ENCODE peak calls at places on chromosomes 12 and 14, in six cellular contexts. B, T, X, D, K and H are unnamed samples.
A peak's percentile ranks its signal among the peaks of the same experiment; 100 is the strongest.

GRCh38 chr14:57486767-57487379 is 6.8 kb downstream of the CCDC198 start:
- DNase-seq in T (no peak), B (peak; percentile 22), X (no peak), D (peak; percentile 58), K (no peak), H (no peak)

GRCh38 chr12:81797100-81797499 is 38.0 kb upstream of the PPFIA2 start:
- DNase-seq in K (no peak), X (no peak), B (no peak), T (no peak), D (peak; percentile 25), H (no peak)

GRCh38 chr14:76887196-76887595 is 61.0 kb downstream of the LRRC74A start:
- DNase-seq in X (no peak), K (no peak), B (no peak), D (peak; percentile 18), T (no peak), H (no peak)

GRCh38 chr12:1083888-1084262 is 92.9 kb downstream of the ERC1 start:
- DNase-seq in T (peak; percentile 65), X (no peak), B (no peak), D (peak; percentile 84), K (no peak), H (no peak)

GRCh38 chr14:89041245-89041585 is 216.8 kb downstream of the TTC8 start:
- DNase-seq in K (no peak), B (no peak), T (peak; percentile 22), X (no peak), D (no peak), H (no peak)

GRCh38 chr14:80425686-80426085 is 214.4 kb upstream of the DIO2 start:
- DNase-seq in B (no peak), T (no peak), K (no peak), D (peak; percentile 94), X (no peak), H (no peak)

GRCh38 chr12:104312654-104313053 is 9.1 kb downstream of the EID3 start:
- DNase-seq in K (no peak), B (no peak), D (no peak), T (no peak), X (no peak), H (no peak)

GRCh38 chr14:20477211-20477876 is 8.1 kb downstream of the PNP start:
- DNase-seq in K (no peak), B (no peak), D (peak; percentile 85), X (no peak), T (no peak), H (no peak)

GRCh38 chr14:46018846-46019420 is 632.6 kb downstream of the RPL10L start:
- DNase-seq in X (no peak), D (no peak), K (no peak), T (no peak), B (no peak), H (no peak)

GRCh38 chr14:100032749-100033148 is 32.5 kb upstream of the EVL start:
- DNase-seq in D (no peak), T (no peak), B (no peak), K (no peak), X (no peak), H (no peak)

GRCh38 chr14:64467131-64467530 is 1.8 kb downstream of the AKAP5 start:
- DNase-seq in X (no peak), K (no peak), B (no peak), D (no peak), T (no peak), H (no peak)

GRCh38 chr12:90152897-90153624 is 444.4 kb upstream of the ATP2B1 start:
- DNase-seq in K (no peak), T (no peak), D (no peak), X (no peak), B (no peak), H (no peak)
- TF ChIP-seq CTCF in K (no peak), T (no peak), D (no peak), X (no peak), B (no peak), H (no peak)

GRCh38 chr12:78674311-78675085 is 190.1 kb upstream of the SYT1 start:
- DNase-seq in B (no peak), D (peak; percentile 26), X (no peak), T (no peak), K (no peak), H (no peak)

GRCh38 chr12:78666584-78666983 is 198.0 kb upstream of the SYT1 start:
- DNase-seq in B (no peak), D (no peak), T (no peak), K (no peak), X (no peak), H (no peak)

GRCh38 chr12:78671295-78671694 is 193.3 kb upstream of the SYT1 start:
- DNase-seq in B (no peak), X (no peak), D (peak; percentile 88), T (no peak), K (no peak), H (no peak)

GRCh38 chr12:78672033-78672432 is 192.5 kb upstream of the SYT1 start:
- DNase-seq in K (no peak), B (no peak), T (no peak), D (no peak), X (no peak), H (no peak)
- TF ChIP-seq CTCF in K (no peak), B (no peak), T (no peak), D (no peak), X (no peak), H (no peak)

GRCh38 chr12:2672863-2673262 is 121.9 kb upstream of the FKBP4 start:
- DNase-seq in X (no peak), B (no peak), D (no peak), T (no peak), K (peak; percentile 65), H (no peak)

GRCh38 chr12:2678416-2678815 is 116.4 kb upstream of the FKBP4 start:
- DNase-seq in K (peak; percentile 68), T (no peak), D (no peak), B (no peak), X (no peak), H (no peak)

GRCh38 chr12:2677142-2677880 is 117.5 kb upstream of the FKBP4 start:
- DNase-seq in K (peak; percentile 81), X (no peak), T (no peak), D (no peak), B (no peak), H (no peak)

GRCh38 chr12:2675776-2676175 is 119.0 kb upstream of the FKBP4 start:
- DNase-seq in D (no peak), K (peak; percentile 77), X (no peak), B (no peak), T (no peak), H (no peak)

DNA sequence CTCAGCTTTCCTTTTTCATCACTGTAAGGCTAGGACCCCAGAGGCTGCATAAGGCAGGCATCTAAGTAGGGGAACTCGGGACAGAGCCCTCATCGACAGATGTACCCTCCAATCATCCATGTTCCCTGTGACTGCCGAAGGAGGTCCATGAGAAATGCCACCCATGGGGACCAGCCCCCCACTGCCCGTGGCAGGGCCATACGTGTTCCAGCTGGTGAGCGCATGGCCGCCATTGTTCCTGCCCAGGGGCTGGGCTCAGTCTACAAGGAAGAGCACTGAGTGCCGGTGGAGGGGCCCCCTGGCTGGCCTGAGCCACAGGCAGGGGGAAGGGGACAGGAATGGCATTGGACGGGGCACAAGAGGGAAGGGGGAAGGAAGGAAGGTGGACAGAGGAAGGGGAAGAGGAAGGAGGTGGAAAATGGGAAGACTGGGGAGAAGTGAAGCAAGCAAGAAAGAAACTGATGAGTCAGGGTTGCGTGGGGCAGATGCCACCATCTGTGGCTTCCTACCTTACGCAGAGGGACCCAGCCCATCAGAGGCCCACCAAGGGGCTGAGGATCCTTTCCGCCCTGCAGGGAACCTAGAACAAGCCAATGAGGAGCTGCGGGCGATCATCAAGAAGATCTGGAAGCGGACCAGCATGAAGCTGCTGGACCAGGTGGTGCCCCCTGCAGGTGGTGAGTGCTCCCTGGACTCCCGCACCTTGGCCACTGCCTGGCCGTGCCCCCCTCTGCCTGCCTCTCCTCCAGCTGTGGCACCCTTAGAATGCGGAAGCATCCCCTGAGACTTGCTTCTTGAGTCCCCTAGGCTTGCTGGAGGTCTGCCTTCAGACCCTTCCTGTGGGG is 120.6 kb upstream of the FKBP4 start:
- DNase-seq in X (no peak), D (no peak), K (peak; percentile 54), T (no peak), B (no peak), H (no peak)
- TF ChIP-seq CTCF in X (no peak), D (no peak), K (no peak), T (no peak), B (no peak), H (peak; percentile 41)

GRCh38 chr12:99746538-99746937 is 99.0 kb downstream of the GARIN6 start:
- DNase-seq in B (no peak), D (no peak), T (no peak), X (no peak), K (no peak), H (no peak)
- TF ChIP-seq CTCF in B (no peak), D (no peak), T (no peak), X (no peak), K (no peak), H (peak; percentile 33)